ENCODE peak calls at places on chromosomes 5 and 9, in seven cellular contexts. A is K562, H is NB4, T is A549, B is adrenal gland, J is ovary, V is lower leg skin. F is an unnamed sample.

GRCh38 chr5:5767286-5767928 is 344.9 kb downstream of the ICE1 start:
- DNase-seq in A (no peak), V (no peak), H (no peak), J (no peak), T (no peak), B (peak), F (no peak)

GRCh38 chr9:38337095-38337494 is 55.4 kb upstream of the ALDH1B1 start:
- DNase-seq in A (no peak), V (no peak), T (no peak), J (no peak), B (no peak), H (no peak), F (no peak)

GRCh38 chr9:97958812-97959511 is 21.0 kb upstream of the HEMGN start:
- DNase-seq in H (no peak), A (peak), B (no peak), T (no peak), V (no peak), J (no peak), F (peak)

GRCh38 chr5:27038476-27038875 is at the start of gene CDH9:
- DNase-seq in B (no peak), H (no peak), V (no peak), T (peak), A (no peak), J (no peak), F (no peak)

GRCh38 chr5:41115281-41115680 is 44.1 kb upstream of the MROH2B start:
- DNase-seq in B (no peak), H (no peak), T (no peak), A (no peak), J (no peak), V (no peak), F (no peak)

GRCh38 chr5:68265347-68265746 is 49.8 kb downstream of the PIK3R1 start:
- DNase-seq in A (no peak), V (no peak), T (no peak), H (no peak), B (no peak), J (no peak), F (no peak)

GRCh38 chr5:134245101-134245604 is 19.3 kb upstream of the PPP2CA start:
- DNase-seq in B (no peak), T (peak), V (no peak), H (peak), A (peak), J (peak), F (no peak)

GRCh38 chr9:94031380-94031779 is 52.9 kb upstream of the PTPDC1 start:
- DNase-seq in J (no peak), A (peak), T (no peak), B (no peak), H (no peak), V (no peak), F (no peak)

GRCh38 chr9:131803758-131804411 is 64.0 kb upstream of the RAPGEF1 start:
- DNase-seq in A (no peak), H (no peak), T (no peak), V (no peak), J (no peak), B (no peak), F (no peak)

GRCh38 chr5:35924122-35924949 is 14.1 kb downstream of the CAPSL start:
- DNase-seq in B (no peak), J (no peak), V (no peak), H (no peak), A (no peak), T (no peak), F (no peak)

GRCh38 chr9:121841771-121842611 is 190.6 kb downstream of the DAB2IP start:
- DNase-seq in V (peak), J (no peak), A (no peak), T (no peak), B (no peak), H (peak), F (no peak)

GRCh38 chr9:88400021-88400420 is 11.8 kb downstream of the SPIN1 start:
- DNase-seq in H (no peak), V (no peak), B (no peak), J (no peak), T (no peak), A (no peak), F (no peak)

GRCh38 chr9:76022317-76022716 is 131.8 kb downstream of the PCSK5 start:
- DNase-seq in J (no peak), V (no peak), B (no peak), T (no peak), A (no peak), H (no peak), F (no peak)

GRCh38 chr9:98575379-98576346 is 133.1 kb downstream of the GABBR2 start:
- DNase-seq in B (no peak), T (peak), V (peak), J (no peak), H (peak), A (peak), F (no peak)

GRCh38 chr9:108844856-108845255 is 10.9 kb downstream of the ACTL7B start:
- DNase-seq in V (no peak), J (no peak), H (no peak), B (no peak), A (no peak), T (no peak), F (no peak)

GRCh38 chr9:123657921-123658320 is 272.0 kb downstream of the DENND1A start:
- DNase-seq in H (no peak), J (no peak), T (no peak), A (no peak), V (no peak), B (no peak), F (no peak)

GRCh38 chr5:122999947-123000563 is 36.5 kb downstream of the PPIC start:
- DNase-seq in A (peak), V (no peak), B (peak), J (no peak), H (peak), T (peak), F (peak)

GRCh38 chr5:170482511-170482910 is 21.3 kb upstream of the KCNIP1 start:
- DNase-seq in T (no peak), V (no peak), H (no peak), B (no peak), J (no peak), A (no peak), F (no peak)

GRCh38 chr5:156947933-156948332 is 15.1 kb downstream of the TIMD4 start:
- DNase-seq in H (no peak), J (no peak), V (peak), A (no peak), B (no peak), T (no peak), F (no peak)

GRCh38 chr5:11370985-11371384 is 533.3 kb downstream of the CTNND2 start:
- DNase-seq in A (no peak), J (no peak), V (no peak), T (no peak), H (no peak), B (no peak), F (no peak)

GRCh38 chr5:33441241-33441844 is 578 bp downstream of the TARS1 start:
- DNase-seq in J (no peak), H (peak), T (peak), B (peak), A (peak), V (peak), F (peak)
- TF ChIP-seq POLR2A in J (no peak), H (no peak), T (no peak), B (no peak), A (peak), V (no peak), F (no peak)

DNA sequence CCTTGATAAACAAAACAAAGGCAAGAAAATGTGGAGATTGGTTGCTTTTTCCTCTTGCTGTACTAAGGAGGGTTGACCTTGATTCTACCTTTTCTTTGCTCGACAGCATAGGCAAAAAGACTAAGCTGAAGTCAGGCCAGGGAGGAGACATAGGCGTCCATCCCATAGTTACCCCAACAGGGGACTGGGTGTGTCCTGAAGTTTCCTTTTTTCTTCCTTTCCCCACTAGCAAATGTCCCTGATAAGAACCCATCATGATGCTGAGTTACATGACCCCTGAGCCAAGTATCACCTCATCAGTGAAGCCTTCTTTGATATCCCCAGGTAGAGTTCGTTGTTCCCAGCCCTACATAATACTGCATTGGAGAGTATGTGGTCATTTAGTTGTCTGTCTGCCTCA is 9.9 kb upstream of the SHROOM1 start:
- DNase-seq in B (no peak), T (no peak), J (no peak), V (no peak), H (no peak), A (no peak), F (no peak)
- TF ChIP-seq POLR2A in B (no peak), T (no peak), J (no peak), V (no peak), H (no peak), A (no peak), F (no peak)

DNA sequence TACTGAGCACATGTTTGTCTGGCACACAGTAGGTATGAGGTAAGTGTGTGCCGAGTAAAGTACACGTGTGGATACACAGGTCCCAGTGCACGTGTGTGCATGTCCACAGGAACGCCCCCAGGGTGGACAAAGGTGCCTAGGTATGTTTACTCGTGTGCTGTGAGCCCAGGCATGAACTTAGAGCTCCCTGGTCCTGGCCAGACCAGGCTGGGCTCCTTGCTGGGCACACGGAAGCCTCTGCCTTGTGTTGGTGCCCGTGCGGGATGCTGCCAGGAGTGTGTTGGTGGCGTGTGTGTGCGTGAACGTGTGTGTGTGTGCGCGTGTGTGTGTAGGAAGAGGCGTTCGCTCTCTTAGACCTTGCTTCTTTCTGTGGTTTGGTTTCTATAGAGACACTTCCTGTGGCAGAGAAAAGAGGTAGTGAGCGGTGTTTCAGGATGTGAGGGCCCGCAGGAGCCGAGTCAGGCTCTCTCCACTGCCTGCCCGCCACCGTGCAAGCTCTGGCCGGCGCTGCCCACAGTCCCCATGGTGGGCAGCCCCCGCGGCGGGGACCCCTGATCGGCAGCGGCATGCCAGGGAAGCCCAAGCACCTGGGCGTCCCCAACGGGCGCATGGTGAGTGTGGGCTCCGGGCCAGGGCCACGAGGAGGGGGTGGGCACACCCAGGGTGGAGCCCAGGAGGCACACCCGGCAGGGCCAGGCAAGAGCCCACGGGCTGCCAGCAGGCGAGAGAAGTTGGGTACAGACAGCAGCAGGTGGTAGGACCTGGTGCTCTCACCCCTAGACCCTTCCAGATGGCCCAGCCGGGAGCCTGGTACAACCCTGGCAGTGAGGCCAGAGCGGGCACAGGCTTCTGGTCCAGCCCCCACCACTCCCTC is at the start of gene RGS14:
- DNase-seq in V (peak), J (no peak), A (peak), H (peak), T (no peak), B (no peak), F (peak)
- TF ChIP-seq POLR2A in V (no peak), J (no peak), A (no peak), H (peak), T (no peak), B (no peak), F (peak)

DNA sequence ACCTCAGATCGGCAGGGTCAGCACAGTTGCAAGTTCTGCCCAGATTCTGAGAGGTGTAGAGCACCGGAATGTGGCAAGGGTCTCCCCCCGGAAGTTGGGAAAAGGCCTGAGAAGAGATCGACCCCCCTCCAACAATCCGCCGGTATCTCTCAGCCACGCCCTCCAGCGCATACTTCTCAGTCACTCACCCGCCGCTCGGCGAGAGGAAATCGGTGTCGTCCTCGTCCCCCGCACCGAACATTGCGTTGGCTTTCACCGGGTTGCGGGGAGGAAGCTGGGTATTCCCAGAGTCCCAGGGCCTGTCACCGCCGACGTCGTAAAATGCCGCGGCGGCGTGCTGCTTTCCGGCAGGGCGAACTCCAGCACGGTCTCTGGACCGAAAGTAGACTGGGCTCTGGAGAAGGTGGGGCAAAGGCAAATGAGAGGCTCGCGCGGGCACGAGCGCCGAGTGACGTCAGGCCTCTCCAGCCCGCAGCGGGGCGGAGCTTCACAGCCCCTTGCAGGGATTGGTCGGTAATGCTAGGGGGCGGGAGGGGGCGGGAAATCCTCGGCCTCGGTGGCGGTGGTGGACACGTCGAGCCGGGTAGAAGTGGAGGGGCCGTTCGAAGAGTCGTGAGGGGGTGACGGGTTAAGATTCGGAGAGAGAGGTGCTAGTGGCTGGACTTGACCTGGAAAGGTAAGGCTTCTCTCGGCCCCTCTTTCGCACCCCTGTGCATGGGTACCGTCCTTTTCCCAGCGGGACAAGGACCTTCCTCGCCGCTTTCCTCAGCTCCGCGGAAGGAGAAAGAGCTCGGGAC is at the start of the genes FKBP15 and SLC31A1:
- DNase-seq in V (peak), H (peak), T (peak), B (peak), J (peak), A (peak), F (peak)
- TF ChIP-seq POLR2A in V (no peak), H (peak), T (peak), B (peak), J (peak), A (peak), F (peak)

GRCh38 chr5:56516441-56516840 is 283.3 kb upstream of the ANKRD55 start:
- DNase-seq in T (no peak), J (no peak), A (no peak), B (no peak), V (no peak), H (no peak), F (no peak)

GRCh38 chr5:56513141-56513540 is 280.0 kb upstream of the ANKRD55 start:
- DNase-seq in H (no peak), A (no peak), J (no peak), B (no peak), V (no peak), T (no peak), F (no peak)

GRCh38 chr5:56516034-56516433 is 282.9 kb upstream of the ANKRD55 start:
- DNase-seq in J (no peak), B (no peak), V (no peak), T (no peak), A (no peak), H (no peak), F (no peak)

GRCh38 chr5:56514246-56514645 is 281.1 kb upstream of the ANKRD55 start:
- DNase-seq in B (no peak), A (no peak), T (no peak), V (no peak), H (no peak), J (no peak), F (no peak)

DNA sequence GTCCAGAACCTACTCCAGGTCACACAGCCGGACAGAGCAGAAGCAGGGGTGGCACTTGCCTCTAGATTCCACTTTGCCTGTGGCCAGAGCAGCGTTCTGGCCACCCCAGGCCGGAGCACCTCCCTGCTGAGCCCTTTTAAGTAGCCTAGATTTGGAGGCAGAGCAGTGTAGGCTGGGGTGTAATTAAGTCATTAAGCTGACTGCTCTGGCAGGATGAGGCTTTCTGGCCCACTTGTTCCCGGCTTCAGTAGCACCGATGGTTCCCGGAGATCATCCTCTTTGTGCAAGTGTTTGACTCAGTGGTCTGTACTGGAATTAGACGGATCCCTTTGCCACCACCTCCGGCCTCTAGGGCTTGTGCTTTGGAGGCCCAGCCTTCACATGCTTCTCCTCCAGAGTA is 281.9 kb upstream of the ANKRD55 start:
- DNase-seq in H (no peak), T (no peak), J (no peak), A (no peak), B (no peak), V (no peak), F (no peak)
- TF ChIP-seq POLR2A in H (no peak), T (no peak), J (no peak), A (no peak), B (no peak), V (no peak), F (no peak)

DNA sequence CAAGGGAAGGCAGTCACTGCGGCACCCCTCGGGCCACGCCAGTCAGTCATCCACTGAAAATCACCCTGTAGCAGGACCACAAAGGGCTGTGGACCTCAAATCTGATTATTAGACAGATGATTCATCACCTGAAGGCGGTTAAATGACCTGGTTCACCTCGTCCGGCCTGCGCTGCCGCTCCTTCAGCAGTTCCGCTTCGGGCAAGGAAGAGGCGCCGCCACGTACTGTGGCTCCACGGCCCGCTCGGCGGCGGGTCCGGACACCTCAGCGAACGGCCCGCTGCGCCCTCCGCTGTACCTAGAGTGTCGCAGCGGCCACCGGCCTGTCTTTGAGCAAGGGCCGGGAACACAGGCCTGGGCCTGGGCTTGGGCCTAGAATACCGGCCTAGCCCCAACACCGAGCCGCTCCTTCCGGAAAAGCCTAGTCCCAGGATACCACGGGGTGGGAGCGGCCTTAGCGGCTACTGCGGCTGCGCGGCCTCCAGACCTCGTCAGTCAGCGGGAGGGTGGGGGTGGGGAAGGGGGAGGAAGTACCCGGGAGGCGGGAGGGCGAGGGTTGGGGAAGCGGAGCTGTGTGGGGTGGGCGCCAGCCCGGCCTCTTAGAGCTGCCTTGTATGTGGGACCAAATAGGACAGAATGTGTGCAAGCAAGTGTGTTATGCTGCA is at the start of gene KLHL9:
- DNase-seq in B (peak), J (peak), A (no peak), H (peak), T (peak), V (peak), F (peak)
- TF ChIP-seq POLR2A in B (peak), J (peak), A (no peak), H (peak), T (peak), V (no peak), F (peak)

DNA sequence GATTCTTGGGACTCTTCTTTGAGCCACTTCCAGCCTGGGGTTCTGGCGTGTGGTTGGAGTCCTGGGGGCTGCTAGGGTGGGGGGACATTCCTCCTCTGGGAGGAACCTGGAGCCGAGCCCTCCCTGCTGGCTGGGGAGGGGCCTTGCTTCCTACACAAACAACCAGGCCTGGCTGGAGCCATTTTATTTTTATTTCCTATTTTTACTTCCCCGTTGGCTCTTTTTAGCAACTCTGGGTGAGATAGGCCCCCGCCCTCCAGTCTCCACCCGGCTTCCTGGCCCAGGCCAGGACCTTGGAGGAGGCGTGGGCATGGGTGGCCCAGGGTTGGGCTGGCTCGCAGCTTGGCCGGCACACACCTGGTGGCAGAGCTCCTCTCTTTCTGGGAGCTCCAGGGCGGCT is 15.1 kb downstream of the RXRA start:
- DNase-seq in T (no peak), V (no peak), J (no peak), A (no peak), H (peak), B (no peak), F (peak)
- TF ChIP-seq POLR2A in T (no peak), V (no peak), J (no peak), A (no peak), H (no peak), B (no peak), F (no peak)

DNA sequence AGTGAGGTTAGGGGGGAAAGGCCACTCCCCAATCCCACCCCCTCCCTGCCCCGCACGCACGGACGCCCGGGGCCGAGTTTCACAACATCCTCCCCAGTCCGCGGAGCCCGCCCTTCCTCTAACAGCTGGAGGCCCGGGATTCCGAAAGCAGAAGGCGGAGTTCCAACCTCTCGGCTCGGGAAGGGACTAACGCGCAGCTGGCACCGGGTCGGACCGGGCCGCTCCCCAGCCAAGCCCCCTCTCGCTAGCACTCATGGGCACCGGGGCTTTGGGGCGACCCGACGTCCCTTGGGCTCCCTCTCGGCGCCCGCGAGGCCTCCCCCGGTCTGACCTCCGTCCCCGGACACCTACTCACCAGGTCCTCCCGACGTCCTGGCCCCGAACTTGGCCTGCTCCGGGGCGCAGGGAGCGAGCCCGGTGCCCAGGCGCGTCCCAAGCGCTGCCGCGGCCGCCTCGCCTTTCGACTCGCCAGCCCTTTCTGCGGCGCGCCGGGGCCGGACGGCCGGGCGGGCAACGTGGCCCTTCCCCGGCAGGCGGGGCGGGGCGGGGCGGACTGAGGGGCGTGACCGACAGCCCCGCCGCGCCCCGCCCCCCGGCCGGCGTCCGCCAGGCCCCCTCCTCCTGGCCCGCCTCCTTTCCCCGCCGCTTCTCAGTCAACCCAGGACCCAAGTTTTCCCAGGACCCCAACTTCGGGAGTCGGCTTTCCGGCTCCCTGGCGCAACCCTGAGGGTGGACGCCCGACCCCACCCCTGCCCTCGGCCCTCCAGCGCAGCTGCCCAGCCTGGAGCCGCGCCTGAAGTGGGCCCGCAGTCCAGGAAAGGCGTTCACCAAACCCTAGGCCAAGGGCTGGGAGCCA is at the start of gene MGAT1:
- DNase-seq in J (peak), T (peak), A (peak), V (peak), H (peak), B (peak), F (peak)
- TF ChIP-seq POLR2A in J (peak), T (peak), A (peak), V (no peak), H (peak), B (peak), F (peak)